ENCODE peak calls at places on chromosome 5, in five cellular contexts. One of them, this sample, is unnamed.

GRCh38 chr5:73121109-73121443 is 701 bp downstream of the TMEM171 start:
- DNase-seq in H1: no peak
- DNase-seq in HCT116: no peak
- DNase-seq in HepG2: no peak
- DNase-seq in GM12878: no peak
- DNase-seq in this sample: no peak

GRCh38 chr5:160643588-160643987 is 208.4 kb downstream of the ATP10B start:
- DNase-seq in H1: no peak
- DNase-seq in HCT116: no peak
- DNase-seq in HepG2: no peak
- DNase-seq in GM12878: no peak
- DNase-seq in this sample: no peak

GRCh38 chr5:139397921-139398320 is 3.0 kb upstream of the PROB1 start:
- DNase-seq in H1: no peak
- DNase-seq in HCT116: no peak
- DNase-seq in HepG2: no peak
- DNase-seq in GM12878: no peak
- DNase-seq in this sample: no peak

GRCh38 chr5:72110401-72111013 is 3.2 kb downstream of the MAP1B start:
- DNase-seq in H1: no peak
- DNase-seq in HCT116: no peak
- DNase-seq in HepG2: no peak
- DNase-seq in GM12878: no peak
- DNase-seq in this sample: no peak

GRCh38 chr5:43193171-43193951 is 1.3 kb downstream of the NIM1K start:
- DNase-seq in H1: no peak
- DNase-seq in HCT116: peak; percentile 3
- DNase-seq in HepG2: peak; percentile 34
- DNase-seq in GM12878: no peak
- DNase-seq in this sample: peak; percentile 53

GRCh38 chr5:82422751-82423181 is 144.6 kb upstream of the RPS23 start:
- DNase-seq in H1: no peak
- DNase-seq in HCT116: no peak
- DNase-seq in HepG2: no peak
- DNase-seq in GM12878: no peak
- DNase-seq in this sample: peak; percentile 75

GRCh38 chr5:126445502-126446174 is 22.4 kb downstream of the GRAMD2B start:
- DNase-seq in H1: no peak
- DNase-seq in HCT116: peak; percentile 35
- DNase-seq in HepG2: no peak
- DNase-seq in GM12878: no peak
- DNase-seq in this sample: no peak

GRCh38 chr5:38556115-38556598 is 289 bp downstream of the LIFR start:
- DNase-seq in H1: peak; percentile 62
- DNase-seq in HCT116: no peak
- DNase-seq in HepG2: no peak
- DNase-seq in GM12878: no peak
- DNase-seq in this sample: peak; percentile 51

GRCh38 chr5:118548761-118549160 is 439.6 kb downstream of the DTWD2 start:
- DNase-seq in H1: no peak
- DNase-seq in HCT116: no peak
- DNase-seq in HepG2: peak; percentile 10
- DNase-seq in GM12878: no peak
- DNase-seq in this sample: no peak

GRCh38 chr5:98341038-98341710 is 432.3 kb upstream of the RGMB start:
- DNase-seq in H1: no peak
- DNase-seq in HCT116: no peak
- DNase-seq in HepG2: no peak
- DNase-seq in GM12878: no peak
- DNase-seq in this sample: no peak

GRCh38 chr5:88724201-88724600 is 158.8 kb downstream of the MEF2C start:
- DNase-seq in H1: no peak
- DNase-seq in HCT116: peak; percentile 8
- DNase-seq in HepG2: no peak
- DNase-seq in GM12878: no peak
- DNase-seq in this sample: no peak

GRCh38 chr5:139855451-139855850 is 59.8 kb downstream of the PSD2 start:
- DNase-seq in H1: no peak
- DNase-seq in HCT116: no peak
- DNase-seq in HepG2: no peak
- DNase-seq in GM12878: no peak
- DNase-seq in this sample: no peak

GRCh38 chr5:180467028-180467427 is 27.2 kb upstream of the CNOT6 start:
- DNase-seq in H1: no peak
- DNase-seq in HCT116: no peak
- DNase-seq in HepG2: no peak
- DNase-seq in GM12878: no peak
- DNase-seq in this sample: no peak

GRCh38 chr5:12951846-12952245 is 992.6 kb downstream of the DNAH5 start:
- DNase-seq in H1: no peak
- DNase-seq in HCT116: no peak
- DNase-seq in HepG2: no peak
- DNase-seq in GM12878: no peak
- DNase-seq in this sample: no peak

GRCh38 chr5:129541648-129542251 is 81.7 kb downstream of the ADAMTS19 start:
- DNase-seq in H1: no peak
- DNase-seq in HCT116: peak; percentile 48
- DNase-seq in HepG2: peak; percentile 13
- DNase-seq in GM12878: no peak
- DNase-seq in this sample: no peak

GRCh38 chr5:5330723-5331530 is 91.5 kb upstream of the ICE1 start:
- DNase-seq in H1: no peak
- DNase-seq in HCT116: no peak
- DNase-seq in HepG2: no peak
- DNase-seq in GM12878: no peak
- DNase-seq in this sample: no peak

GRCh38 chr5:2039180-2039531 is 156.4 kb upstream of the IRX4 start:
- DNase-seq in H1: peak; percentile 59
- DNase-seq in HCT116: no peak
- DNase-seq in HepG2: no peak
- DNase-seq in GM12878: no peak
- DNase-seq in this sample: no peak

GRCh38 chr5:71475788-71476384 is 20.4 kb downstream of the BDP1 start:
- DNase-seq in H1: no peak
- DNase-seq in HCT116: no peak
- DNase-seq in HepG2: peak; percentile 18
- DNase-seq in GM12878: no peak
- DNase-seq in this sample: peak; percentile 14

GRCh38 chr5:2003206-2003605 is 120.5 kb upstream of the IRX4 start:
- DNase-seq in H1: no peak
- DNase-seq in HCT116: no peak
- DNase-seq in HepG2: no peak
- DNase-seq in GM12878: no peak
- DNase-seq in this sample: no peak

GRCh38 chr5:188488-189481 is 2.5 kb upstream of the LRRC14B start:
- DNase-seq in H1: peak; percentile 97
- DNase-seq in HCT116: peak; percentile 59
- DNase-seq in HepG2: peak; percentile 77
- DNase-seq in GM12878: peak; percentile 28
- DNase-seq in this sample: peak; percentile 93

GRCh38 chr5:97735209-97735608 is 552.2 kb upstream of the RIOK2 start:
- DNase-seq in H1: no peak
- DNase-seq in HCT116: no peak
- DNase-seq in HepG2: no peak
- DNase-seq in GM12878: no peak
- DNase-seq in this sample: no peak

GRCh38 chr5:172284275-172284971 is 859 bp upstream of the UBTD2 start:
- DNase-seq in H1: peak; percentile 77
- DNase-seq in HCT116: no peak
- DNase-seq in HepG2: no peak
- DNase-seq in GM12878: no peak
- DNase-seq in this sample: peak; percentile 25

GRCh38 chr5:75617746-75618352 is 6.6 kb downstream of the ANKDD1B start:
- DNase-seq in H1: no peak
- DNase-seq in HCT116: no peak
- DNase-seq in HepG2: no peak
- DNase-seq in GM12878: no peak
- DNase-seq in this sample: no peak

GRCh38 chr5:122014232-122014940 is 52.6 kb downstream of the SRFBP1 start:
- DNase-seq in H1: no peak
- DNase-seq in HCT116: no peak
- DNase-seq in HepG2: no peak
- DNase-seq in GM12878: no peak
- DNase-seq in this sample: no peak

GRCh38 chr5:56357426-56357825 is 124.3 kb upstream of the ANKRD55 start:
- DNase-seq in H1: no peak
- DNase-seq in HCT116: no peak
- DNase-seq in HepG2: no peak
- DNase-seq in GM12878: no peak
- DNase-seq in this sample: no peak

GRCh38 chr5:86909896-86910295 is 292.2 kb downstream of the COX7C start:
- DNase-seq in H1: no peak
- DNase-seq in HCT116: no peak
- DNase-seq in HepG2: no peak
- DNase-seq in GM12878: no peak
- DNase-seq in this sample: no peak

GRCh38 chr5:53944981-53945380 is 365.4 kb downstream of the ARL15 start:
- DNase-seq in H1: no peak
- DNase-seq in HCT116: no peak
- DNase-seq in HepG2: peak; percentile 42
- DNase-seq in GM12878: no peak
- DNase-seq in this sample: peak; percentile 18

GRCh38 chr5:57989378-57989777 is 470.5 kb downstream of the PLK2 start:
- DNase-seq in H1: no peak
- DNase-seq in HCT116: no peak
- DNase-seq in HepG2: no peak
- DNase-seq in GM12878: no peak
- DNase-seq in this sample: no peak

GRCh38 chr5:78747703-78748359 is 99.3 kb upstream of the LHFPL2 start:
- DNase-seq in H1: no peak
- DNase-seq in HCT116: no peak
- DNase-seq in HepG2: no peak
- DNase-seq in GM12878: no peak
- DNase-seq in this sample: no peak

GRCh38 chr5:159533197-159533596 is 202.9 kb upstream of the IL12B start:
- DNase-seq in H1: no peak
- DNase-seq in HCT116: no peak
- DNase-seq in HepG2: no peak
- DNase-seq in GM12878: no peak
- DNase-seq in this sample: no peak

GRCh38 chr5:143472576-143472975 is 69.1 kb upstream of the NR3C1 start:
- DNase-seq in H1: no peak
- DNase-seq in HCT116: no peak
- DNase-seq in HepG2: no peak
- DNase-seq in GM12878: no peak
- DNase-seq in this sample: no peak

GRCh38 chr5:170046221-170046620 is 59.5 kb upstream of the FOXI1 start:
- DNase-seq in H1: no peak
- DNase-seq in HCT116: no peak
- DNase-seq in HepG2: no peak
- DNase-seq in GM12878: no peak
- DNase-seq in this sample: no peak

GRCh38 chr5:90020575-90021535 is 388.7 kb downstream of the CETN3 start:
- DNase-seq in H1: no peak
- DNase-seq in HCT116: peak; percentile 51
- DNase-seq in HepG2: peak; percentile 15
- DNase-seq in GM12878: peak; percentile 87
- DNase-seq in this sample: no peak

GRCh38 chr5:140126315-140127012 is 727 bp downstream of the IGIP start:
- DNase-seq in H1: no peak
- DNase-seq in HCT116: no peak
- DNase-seq in HepG2: no peak
- DNase-seq in GM12878: no peak
- DNase-seq in this sample: no peak

GRCh38 chr5:27778121-27778520 is 739.7 kb upstream of the CDH9 start:
- DNase-seq in H1: no peak
- DNase-seq in HCT116: no peak
- DNase-seq in HepG2: no peak
- DNase-seq in GM12878: no peak
- DNase-seq in this sample: no peak

GRCh38 chr5:68821056-68821455 is 272.8 kb upstream of the SLC30A5 start:
- DNase-seq in H1: no peak
- DNase-seq in HCT116: no peak
- DNase-seq in HepG2: no peak
- DNase-seq in GM12878: no peak
- DNase-seq in this sample: no peak

GRCh38 chr5:126354012-126354856 is 69.0 kb upstream of the GRAMD2B start:
- DNase-seq in H1: no peak
- DNase-seq in HCT116: peak; percentile 64
- DNase-seq in HepG2: peak; percentile 58
- DNase-seq in GM12878: peak; percentile 38
- DNase-seq in this sample: no peak

GRCh38 chr5:132417010-132417439 is 47.5 kb downstream of the SLC22A5 start:
- DNase-seq in H1: no peak
- DNase-seq in HCT116: no peak
- DNase-seq in HepG2: no peak
- DNase-seq in GM12878: no peak
- DNase-seq in this sample: no peak
- TF ChIP-seq SRF in H1: no peak
- TF ChIP-seq SRF in HCT116: no peak
- TF ChIP-seq SRF in HepG2: no peak
- TF ChIP-seq SRF in GM12878: no peak
- TF ChIP-seq SRF in this sample: no peak

DNA sequence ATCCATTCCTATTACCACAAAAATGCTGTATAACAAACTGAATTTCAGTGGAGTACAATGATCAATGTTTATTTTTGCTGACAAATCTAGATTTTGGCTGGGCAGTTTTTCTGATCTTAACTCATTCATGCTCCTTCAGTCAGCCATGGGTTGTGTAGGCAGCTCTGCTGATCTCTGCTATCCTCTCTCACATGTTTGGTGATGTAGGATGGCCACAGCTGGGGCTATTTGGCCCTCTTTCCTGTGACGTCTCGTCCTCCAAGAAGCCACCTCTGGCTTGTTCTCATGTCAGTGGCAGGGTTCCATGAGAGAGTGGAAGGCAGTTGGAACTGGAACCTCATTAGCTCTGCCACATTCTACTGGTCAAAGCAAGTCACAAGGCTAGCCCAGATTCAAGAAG is 8.9 kb downstream of the NLN start:
- DNase-seq in H1: no peak
- DNase-seq in HCT116: no peak
- DNase-seq in HepG2: no peak
- DNase-seq in GM12878: no peak
- DNase-seq in this sample: no peak
- TF ChIP-seq SRF in H1: no peak
- TF ChIP-seq SRF in HCT116: no peak
- TF ChIP-seq SRF in HepG2: no peak
- TF ChIP-seq SRF in GM12878: no peak
- TF ChIP-seq SRF in this sample: no peak

GRCh38 chr5:157710887-157711286 is 20.3 kb upstream of the THG1L start:
- DNase-seq in H1: no peak
- DNase-seq in HCT116: no peak
- DNase-seq in HepG2: no peak
- DNase-seq in GM12878: no peak
- DNase-seq in this sample: no peak
- TF ChIP-seq SRF in H1: no peak
- TF ChIP-seq SRF in HCT116: no peak
- TF ChIP-seq SRF in HepG2: no peak
- TF ChIP-seq SRF in GM12878: no peak
- TF ChIP-seq SRF in this sample: no peak

GRCh38 chr5:174097486-174098185 is 52.1 kb downstream of the NSG2 start:
- DNase-seq in H1: no peak
- DNase-seq in HCT116: no peak
- DNase-seq in HepG2: no peak
- DNase-seq in GM12878: no peak
- DNase-seq in this sample: no peak
- TF ChIP-seq SRF in H1: no peak
- TF ChIP-seq SRF in HCT116: no peak
- TF ChIP-seq SRF in HepG2: no peak
- TF ChIP-seq SRF in GM12878: no peak
- TF ChIP-seq SRF in this sample: no peak